ENCODE peak calls at places on chromosomes 13 and 19, in seven cellular contexts. One of them, this sample, is unnamed.

GRCh38 chr19:17860331-17860992 is 752 bp downstream of the RPL18A start:
- DNase-seq in NB4: no peak
- DNase-seq in tibial artery: no peak
- DNase-seq in IMR-90: no peak
- DNase-seq in ovary: no peak
- DNase-seq in esophagus squamous epithelium: no peak
- DNase-seq in H1: no peak
- DNase-seq in this sample: no peak

GRCh38 chr13:40240293-40240692 is 426.1 kb downstream of the FOXO1 start:
- DNase-seq in H1: no peak
- DNase-seq in esophagus squamous epithelium: no peak
- DNase-seq in IMR-90: no peak
- DNase-seq in tibial artery: no peak
- DNase-seq in NB4: no peak
- DNase-seq in ovary: no peak
- DNase-seq in this sample: no peak

GRCh38 chr19:5917431-5918107 is 3.5 kb downstream of the CAPS start:
- DNase-seq in H1: no peak
- DNase-seq in ovary: no peak
- DNase-seq in tibial artery: no peak
- DNase-seq in esophagus squamous epithelium: no peak
- DNase-seq in IMR-90: no peak
- DNase-seq in NB4: no peak
- DNase-seq in this sample: no peak

GRCh38 chr13:97280478-97280877 is 58.3 kb downstream of the MBNL2 start:
- DNase-seq in H1: no peak
- DNase-seq in NB4: no peak
- DNase-seq in ovary: no peak
- DNase-seq in IMR-90: no peak
- DNase-seq in esophagus squamous epithelium: no peak
- DNase-seq in tibial artery: no peak
- DNase-seq in this sample: no peak

GRCh38 chr19:39506944-39507714 is 7.8 kb upstream of the SELENOV start:
- DNase-seq in IMR-90: peak
- DNase-seq in H1: peak
- DNase-seq in tibial artery: no peak
- DNase-seq in NB4: no peak
- DNase-seq in ovary: peak
- DNase-seq in esophagus squamous epithelium: no peak
- DNase-seq in this sample: peak

GRCh38 chr19:18282021-18282787 is 782 bp upstream of the JUND start:
- DNase-seq in NB4: peak
- DNase-seq in IMR-90: no peak
- DNase-seq in H1: no peak
- DNase-seq in tibial artery: peak
- DNase-seq in esophagus squamous epithelium: peak
- DNase-seq in ovary: peak
- DNase-seq in this sample: peak

GRCh38 chr13:39888865-39889810 is 233.7 kb downstream of the COG6 start:
- DNase-seq in tibial artery: no peak
- DNase-seq in NB4: no peak
- DNase-seq in esophagus squamous epithelium: no peak
- DNase-seq in ovary: no peak
- DNase-seq in IMR-90: no peak
- DNase-seq in H1: no peak
- DNase-seq in this sample: peak

GRCh38 chr13:110702591-110703526 is 3.1 kb downstream of the CARS2 start:
- DNase-seq in esophagus squamous epithelium: no peak
- DNase-seq in NB4: peak
- DNase-seq in tibial artery: no peak
- DNase-seq in H1: no peak
- DNase-seq in IMR-90: peak
- DNase-seq in ovary: peak
- DNase-seq in this sample: no peak

GRCh38 chr19:50720181-50720920 is 749 bp upstream of the SHANK1 start:
- DNase-seq in esophagus squamous epithelium: no peak
- DNase-seq in H1: no peak
- DNase-seq in IMR-90: no peak
- DNase-seq in tibial artery: no peak
- DNase-seq in ovary: peak
- DNase-seq in NB4: peak
- DNase-seq in this sample: no peak

GRCh38 chr13:32309812-32310706 is 5.1 kb downstream of the ZAR1L start:
- DNase-seq in NB4: peak
- DNase-seq in esophagus squamous epithelium: no peak
- DNase-seq in IMR-90: peak
- DNase-seq in tibial artery: no peak
- DNase-seq in ovary: no peak
- DNase-seq in H1: no peak
- DNase-seq in this sample: peak

GRCh38 chr19:17379221-17379631 is 2.1 kb upstream of the PLVAP start:
- DNase-seq in esophagus squamous epithelium: no peak
- DNase-seq in IMR-90: no peak
- DNase-seq in NB4: no peak
- DNase-seq in H1: no peak
- DNase-seq in tibial artery: no peak
- DNase-seq in ovary: no peak
- DNase-seq in this sample: no peak

GRCh38 chr19:37999309-38000213 is 92.6 kb downstream of the SIPA1L3 start:
- DNase-seq in ovary: no peak
- DNase-seq in esophagus squamous epithelium: no peak
- DNase-seq in NB4: no peak
- DNase-seq in IMR-90: peak
- DNase-seq in tibial artery: no peak
- DNase-seq in H1: no peak
- DNase-seq in this sample: no peak

GRCh38 chr19:41025871-41026270 is 34.8 kb downstream of the CYP2B6 start:
- DNase-seq in IMR-90: no peak
- DNase-seq in tibial artery: no peak
- DNase-seq in NB4: no peak
- DNase-seq in esophagus squamous epithelium: no peak
- DNase-seq in H1: no peak
- DNase-seq in ovary: no peak
- DNase-seq in this sample: peak

GRCh38 chr13:24997367-24997967 is 98.5 kb upstream of the PABPC3 start:
- DNase-seq in IMR-90: peak
- DNase-seq in ovary: no peak
- DNase-seq in esophagus squamous epithelium: no peak
- DNase-seq in H1: no peak
- DNase-seq in tibial artery: no peak
- DNase-seq in NB4: peak
- DNase-seq in this sample: peak

GRCh38 chr13:79647518-79647917 is 166.6 kb downstream of the NDFIP2 start:
- DNase-seq in esophagus squamous epithelium: no peak
- DNase-seq in IMR-90: no peak
- DNase-seq in NB4: no peak
- DNase-seq in H1: no peak
- DNase-seq in ovary: no peak
- DNase-seq in tibial artery: no peak
- DNase-seq in this sample: no peak

GRCh38 chr13:111943229-111943795 is 123.6 kb upstream of the SOX1 start:
- DNase-seq in IMR-90: no peak
- DNase-seq in NB4: no peak
- DNase-seq in H1: no peak
- DNase-seq in ovary: no peak
- DNase-seq in esophagus squamous epithelium: no peak
- DNase-seq in tibial artery: no peak
- DNase-seq in this sample: no peak

GRCh38 chr13:76503756-76504155 is 382.4 kb downstream of the KCTD12 start:
- DNase-seq in ovary: no peak
- DNase-seq in NB4: no peak
- DNase-seq in H1: no peak
- DNase-seq in esophagus squamous epithelium: no peak
- DNase-seq in IMR-90: no peak
- DNase-seq in tibial artery: no peak
- DNase-seq in this sample: no peak

GRCh38 chr19:51681286-51681956 is 11.7 kb upstream of the SPACA6 start:
- DNase-seq in IMR-90: peak
- DNase-seq in H1: no peak
- DNase-seq in tibial artery: no peak
- DNase-seq in ovary: no peak
- DNase-seq in esophagus squamous epithelium: no peak
- DNase-seq in NB4: no peak
- DNase-seq in this sample: no peak

GRCh38 chr19:10105241-10106099 is 692 bp upstream of the PPAN start:
- DNase-seq in tibial artery: no peak
- DNase-seq in esophagus squamous epithelium: no peak
- DNase-seq in ovary: no peak
- DNase-seq in IMR-90: no peak
- DNase-seq in H1: no peak
- DNase-seq in NB4: no peak
- DNase-seq in this sample: no peak

GRCh38 chr19:23377276-23377675 is 18.0 kb downstream of the ZNF91 start:
- DNase-seq in IMR-90: no peak
- DNase-seq in esophagus squamous epithelium: no peak
- DNase-seq in H1: no peak
- DNase-seq in tibial artery: no peak
- DNase-seq in ovary: no peak
- DNase-seq in NB4: no peak
- DNase-seq in this sample: no peak

GRCh38 chr19:3324405-3324856 is 42.0 kb upstream of the NFIC start:
- DNase-seq in NB4: peak
- DNase-seq in H1: no peak
- DNase-seq in IMR-90: no peak
- DNase-seq in tibial artery: no peak
- DNase-seq in esophagus squamous epithelium: no peak
- DNase-seq in ovary: peak
- DNase-seq in this sample: peak

GRCh38 chr13:62176051-62176450 is 760.4 kb upstream of the PCDH20 start:
- DNase-seq in IMR-90: no peak
- DNase-seq in ovary: no peak
- DNase-seq in H1: no peak
- DNase-seq in esophagus squamous epithelium: no peak
- DNase-seq in tibial artery: no peak
- DNase-seq in NB4: no peak
- DNase-seq in this sample: no peak

GRCh38 chr13:32889986-32890565 is 126.1 kb upstream of the KL start:
- DNase-seq in NB4: peak
- DNase-seq in esophagus squamous epithelium: no peak
- DNase-seq in H1: no peak
- DNase-seq in ovary: no peak
- DNase-seq in tibial artery: no peak
- DNase-seq in IMR-90: no peak
- DNase-seq in this sample: no peak

GRCh38 chr13:95676100-95676774 is 702 bp upstream of the DNAJC3 start:
- DNase-seq in esophagus squamous epithelium: no peak
- DNase-seq in tibial artery: no peak
- DNase-seq in IMR-90: peak
- DNase-seq in NB4: peak
- DNase-seq in ovary: no peak
- DNase-seq in H1: no peak
- DNase-seq in this sample: peak

GRCh38 chr19:31356587-31357314 is 7.5 kb upstream of the TSHZ3 start:
- DNase-seq in esophagus squamous epithelium: no peak
- DNase-seq in tibial artery: no peak
- DNase-seq in IMR-90: no peak
- DNase-seq in NB4: peak
- DNase-seq in ovary: no peak
- DNase-seq in H1: no peak
- DNase-seq in this sample: no peak
- TF ChIP-seq CTCF in esophagus squamous epithelium: peak
- TF ChIP-seq CTCF in tibial artery: no peak
- TF ChIP-seq CTCF in IMR-90: no peak
- TF ChIP-seq CTCF in NB4: peak
- TF ChIP-seq CTCF in ovary: no peak
- TF ChIP-seq CTCF in H1: peak
- TF ChIP-seq CTCF in this sample: no peak

DNA sequence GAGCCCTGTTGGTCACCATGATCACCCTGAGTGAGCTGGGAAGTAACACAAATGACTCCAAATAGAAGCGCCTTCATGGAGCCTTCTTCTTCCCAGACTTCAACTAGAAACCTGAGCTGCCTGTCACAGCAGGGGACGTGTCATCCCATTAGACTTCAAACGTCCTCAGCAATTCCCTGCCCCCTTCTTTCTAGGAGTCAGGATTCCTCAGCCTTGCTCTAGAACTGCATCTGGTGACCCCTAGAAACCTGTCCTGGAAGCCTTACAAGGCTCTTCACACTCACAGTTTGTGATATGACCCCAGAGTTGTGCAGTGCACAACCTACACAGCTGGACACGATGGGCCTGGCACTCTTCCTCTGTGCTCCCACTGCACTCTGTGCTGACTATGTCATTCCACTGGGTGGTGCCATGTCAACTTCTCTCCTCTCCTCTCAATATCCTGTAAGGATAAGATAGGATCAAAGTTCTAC is 23.6 kb upstream of the TTYH1 start:
- DNase-seq in NB4: no peak
- DNase-seq in esophagus squamous epithelium: no peak
- DNase-seq in H1: no peak
- DNase-seq in IMR-90: no peak
- DNase-seq in tibial artery: no peak
- DNase-seq in ovary: no peak
- DNase-seq in this sample: peak
- TF ChIP-seq CTCF in NB4: peak
- TF ChIP-seq CTCF in esophagus squamous epithelium: no peak
- TF ChIP-seq CTCF in H1: peak
- TF ChIP-seq CTCF in IMR-90: no peak
- TF ChIP-seq CTCF in tibial artery: no peak
- TF ChIP-seq CTCF in ovary: no peak
- TF ChIP-seq CTCF in this sample: no peak

GRCh38 chr19:43624933-43625332 is 5.5 kb upstream of the ZNF428 start:
- DNase-seq in NB4: peak
- DNase-seq in esophagus squamous epithelium: peak
- DNase-seq in tibial artery: no peak
- DNase-seq in IMR-90: peak
- DNase-seq in ovary: no peak
- DNase-seq in H1: no peak
- DNase-seq in this sample: no peak
- TF ChIP-seq CTCF in NB4: no peak
- TF ChIP-seq CTCF in esophagus squamous epithelium: peak
- TF ChIP-seq CTCF in tibial artery: no peak
- TF ChIP-seq CTCF in IMR-90: no peak
- TF ChIP-seq CTCF in ovary: no peak
- TF ChIP-seq CTCF in H1: peak
- TF ChIP-seq CTCF in this sample: no peak

DNA sequence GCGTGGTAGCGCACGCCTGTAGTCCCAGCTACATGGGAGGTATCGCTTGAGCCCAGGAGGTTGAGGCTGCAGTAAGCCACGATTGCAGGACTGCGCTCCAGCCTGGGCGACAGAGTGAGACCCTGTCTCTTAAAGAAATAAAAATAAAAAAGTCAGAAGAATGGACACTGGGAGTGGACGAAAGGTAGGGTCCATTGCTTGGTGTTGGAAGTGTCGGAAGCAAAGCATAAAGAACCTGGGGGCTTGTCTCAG is 392 bp upstream of the ARHGAP33 start:
- DNase-seq in esophagus squamous epithelium: no peak
- DNase-seq in tibial artery: no peak
- DNase-seq in NB4: no peak
- DNase-seq in H1: no peak
- DNase-seq in IMR-90: no peak
- DNase-seq in ovary: no peak
- DNase-seq in this sample: no peak
- TF ChIP-seq CTCF in esophagus squamous epithelium: no peak
- TF ChIP-seq CTCF in tibial artery: no peak
- TF ChIP-seq CTCF in NB4: no peak
- TF ChIP-seq CTCF in H1: no peak
- TF ChIP-seq CTCF in IMR-90: no peak
- TF ChIP-seq CTCF in ovary: no peak
- TF ChIP-seq CTCF in this sample: no peak